ENCODE peak calls at places on chromosome 7, in four cellular contexts. Z is A549, B is HepG2, T is K562. I is an unnamed sample.

GRCh38 chr7:121397346-121397745 is 1.2 kb upstream of the FAM3C start:
- DNase-seq in Z (no peak), T (no peak), B (no peak), I (no peak)

GRCh38 chr7:1675673-1676549 is 5.8 kb downstream of the ELFN1 start:
- DNase-seq in Z (no peak), B (no peak), T (no peak), I (no peak)

GRCh38 chr7:92631067-92631829 is 41.1 kb upstream of the FAM133B start:
- DNase-seq in T (peak), B (no peak), Z (no peak), I (no peak)

GRCh38 chr7:103934508-103934907 is 55.0 kb downstream of the RELN start:
- DNase-seq in B (no peak), Z (no peak), T (no peak), I (no peak)

GRCh38 chr7:111010833-111011232 is 80.1 kb upstream of the LRRN3 start:
- DNase-seq in B (no peak), T (no peak), Z (no peak), I (no peak)

GRCh38 chr7:68438811-68439210 is 1159.5 kb upstream of the AUTS2 start:
- DNase-seq in T (no peak), Z (no peak), B (no peak), I (no peak)

GRCh38 chr7:16739863-16740622 is 13.5 kb upstream of the TSPAN13 start:
- DNase-seq in T (peak), B (no peak), Z (peak), I (peak)

GRCh38 chr7:105734233-105734632 is 142.2 kb downstream of the ATXN7L1 start:
- DNase-seq in T (peak), Z (no peak), B (peak), I (peak)

GRCh38 chr7:66145404-66145843 is 30.8 kb downstream of the CRCP start:
- DNase-seq in Z (no peak), B (no peak), T (no peak), I (peak)

GRCh38 chr7:5699467-5699866 is 82.0 kb downstream of the RNF216 start:
- DNase-seq in T (no peak), Z (no peak), B (no peak), I (peak)

GRCh38 chr7:135509589-135509838 is 388 bp downstream of the CNOT4 start:
- DNase-seq in T (peak), B (no peak), Z (no peak), I (peak)

GRCh38 chr7:2633538-2634264 is 1.9 kb downstream of the TTYH3 start:
- DNase-seq in B (peak), Z (peak), T (peak), I (peak)

GRCh38 chr7:130483036-130483435 is 8.8 kb upstream of the MEST start:
- DNase-seq in Z (no peak), B (no peak), T (no peak), I (no peak)

GRCh38 chr7:55898287-55898686 is 11.0 kb downstream of the ZNF713 start:
- DNase-seq in Z (no peak), B (no peak), T (no peak), I (no peak)

GRCh38 chr7:67267914-67268313 is 271.3 kb downstream of the TYW1 start:
- DNase-seq in Z (no peak), T (no peak), B (no peak), I (no peak)

GRCh38 chr7:51019231-51019844 is 236.6 kb upstream of the GRB10 start:
- DNase-seq in B (no peak), T (no peak), Z (no peak), I (peak)

GRCh38 chr7:157061979-157062378 is 51.5 kb upstream of the MNX1 start:
- DNase-seq in B (no peak), T (no peak), Z (no peak), I (no peak)

GRCh38 chr7:69677905-69678793 is 79.9 kb downstream of the AUTS2 start:
- DNase-seq in B (no peak), Z (no peak), T (no peak), I (no peak)

GRCh38 chr7:110372685-110373084 is 718.2 kb upstream of the LRRN3 start:
- DNase-seq in Z (no peak), B (no peak), T (no peak), I (no peak)

GRCh38 chr7:100369105-100369504 is 4.2 kb upstream of the PILRA start:
- DNase-seq in B (no peak), Z (no peak), T (peak), I (no peak)

GRCh38 chr7:100367251-100367620 is 6.1 kb upstream of the PILRA start:
- DNase-seq in B (no peak), Z (no peak), T (no peak), I (no peak)

GRCh38 chr7:100367676-100368613 is 5.3 kb upstream of the PILRA start:
- DNase-seq in Z (no peak), B (no peak), T (no peak), I (no peak)

GRCh38 chr7:100364480-100364879 is 6.6 kb downstream of the PILRB start:
- DNase-seq in T (no peak), B (no peak), Z (no peak), I (no peak)

GRCh38 chr7:100366411-100367250 is 6.7 kb upstream of the PILRA start:
- DNase-seq in T (peak), Z (no peak), B (no peak), I (no peak)
- TF ChIP-seq POLR2A in T (peak), Z (no peak), B (no peak), I (no peak)

GRCh38 chr7:117097860-117098259 is 144.6 kb downstream of the ST7 start:
- DNase-seq in Z (no peak), T (no peak), B (peak), I (no peak)
- TF ChIP-seq MAZ in Z (no peak), T (no peak), B (no peak), I (no peak)

GRCh38 chr7:22632674-22633073 is 94.3 kb upstream of the IL6 start:
- DNase-seq in Z (no peak), B (no peak), T (no peak), I (no peak)
- TF ChIP-seq POLR2A in Z (no peak), B (no peak), T (no peak), I (no peak)

DNA sequence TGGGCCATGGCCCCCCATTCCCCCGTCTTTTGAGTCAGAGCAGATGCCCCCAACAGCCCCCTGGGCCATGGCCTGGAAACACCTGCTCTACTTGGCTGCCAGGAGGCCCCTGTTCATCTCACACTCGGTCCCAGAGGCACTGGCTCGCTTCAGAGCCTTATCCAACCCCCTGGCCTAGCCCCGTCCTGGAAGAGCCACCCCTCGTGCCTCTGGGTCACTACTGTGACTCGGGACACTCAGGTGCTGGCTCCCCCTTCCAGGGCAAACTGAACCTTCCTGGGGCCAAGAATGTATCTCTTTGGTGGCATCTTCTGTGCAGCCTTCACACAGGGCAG is 7.0 kb downstream of the POLR2J start:
- DNase-seq in Z (no peak), B (no peak), T (no peak), I (no peak)
- TF ChIP-seq MAZ in Z (no peak), B (no peak), T (no peak), I (no peak)

GRCh38 chr7:87059525-87060287 is at the start of gene ELAPOR2:
- DNase-seq in T (peak), B (peak), Z (peak), I (peak)
- TF ChIP-seq POLR2A in T (peak), B (no peak), Z (no peak), I (no peak)

GRCh38 chr7:116180302-116180701 is 30.0 kb upstream of the TES start:
- DNase-seq in T (peak), B (peak), Z (peak), I (peak)
- TF ChIP-seq MAZ in T (peak), B (no peak), Z (no peak), I (no peak)

DNA sequence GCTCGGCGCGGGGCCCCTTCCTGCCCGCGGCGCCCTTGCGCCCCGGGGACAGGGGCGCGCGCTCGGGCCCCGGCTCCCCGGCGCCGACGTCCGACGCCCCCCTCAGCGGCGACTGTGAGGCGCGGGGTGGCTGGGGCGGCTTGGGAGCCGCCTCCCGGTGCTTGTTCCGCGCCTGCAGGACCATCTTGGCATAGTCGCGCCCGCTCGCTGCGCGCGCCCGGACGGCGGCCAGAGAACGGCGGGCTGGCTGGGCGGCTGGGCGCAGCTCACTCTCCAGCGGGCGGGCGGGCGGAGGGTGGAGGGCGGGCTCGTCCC is at the start of gene DPY19L1:
- DNase-seq in B (no peak), Z (no peak), T (no peak), I (no peak)
- TF ChIP-seq POLR2A in B (peak), Z (peak), T (no peak), I (peak)

GRCh38 chr7:27095050-27095896 is 527 bp downstream of the HOXA1 start:
- DNase-seq in Z (no peak), T (no peak), B (no peak), I (peak)

GRCh38 chr7:27095897-27096755 is at the start of gene HOXA1:
- DNase-seq in B (peak), Z (peak), T (peak), I (peak)

GRCh38 chr7:27097686-27098492 is 2.1 kb upstream of the HOXA1 start:
- DNase-seq in Z (no peak), T (no peak), B (no peak), I (peak)

GRCh38 chr7:27098493-27099223 is 2.9 kb upstream of the HOXA1 start:
- DNase-seq in Z (no peak), T (no peak), B (no peak), I (peak)

DNA sequence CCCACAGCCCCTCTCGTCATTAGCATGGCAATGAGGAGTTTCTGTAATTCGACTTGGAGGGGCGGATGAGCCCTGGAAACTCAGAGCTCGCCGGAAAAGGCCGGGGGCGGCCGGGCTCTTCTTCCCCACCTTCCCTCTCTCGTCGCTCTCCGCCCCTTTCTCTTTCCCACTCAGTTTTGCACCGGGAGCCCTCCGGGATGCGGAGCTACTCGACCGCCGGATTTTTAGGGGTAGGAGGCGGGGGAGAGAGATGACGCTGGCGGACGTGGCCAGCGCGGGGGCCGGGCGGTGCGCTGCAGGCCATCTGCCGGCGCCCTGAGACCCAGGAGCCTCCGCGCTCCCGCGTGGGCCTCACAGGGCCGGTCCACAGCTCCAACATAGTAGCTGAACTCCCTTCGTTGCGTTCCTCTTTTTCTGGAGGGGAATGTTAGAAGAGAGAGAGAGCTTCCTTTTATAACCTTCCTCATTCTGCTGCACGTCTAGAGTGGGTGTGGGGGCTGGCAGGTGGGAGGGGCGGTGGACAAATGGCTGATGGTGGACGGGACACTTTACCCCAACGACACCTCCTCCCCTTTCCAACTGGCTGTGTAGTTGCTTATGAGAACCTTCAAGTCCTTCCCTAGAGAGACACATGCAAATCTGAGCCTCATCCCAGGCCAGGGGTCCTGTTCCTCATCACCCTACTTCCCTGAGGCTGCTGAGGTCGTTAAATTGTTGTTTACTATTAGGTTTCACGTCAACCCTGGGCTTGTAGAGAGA is 1.1 kb upstream of the HOXA1 start:
- DNase-seq in B (no peak), Z (no peak), T (no peak), I (peak)
- TF ChIP-seq MAZ in B (no peak), Z (no peak), T (no peak), I (peak)

GRCh38 chr7:139339698-139340036 is 1.5 kb upstream of the FMC1 start:
- DNase-seq in T (peak), Z (no peak), B (no peak), I (no peak)

GRCh38 chr7:139341776-139342244 is 673 bp downstream of the FMC1 start:
- DNase-seq in T (no peak), B (no peak), Z (no peak), I (no peak)

GRCh38 chr7:139340808-139341057 is 404 bp upstream of the FMC1 start:
- DNase-seq in Z (no peak), T (no peak), B (no peak), I (no peak)

GRCh38 chr7:139340037-139340807 is 915 bp upstream of the FMC1 start:
- DNase-seq in T (peak), B (peak), Z (peak), I (peak)

GRCh38 chr7:139341058-139341775 is at the start of gene FMC1:
- DNase-seq in T (peak), B (peak), Z (peak), I (peak)
- TF ChIP-seq POLR2A in T (peak), B (peak), Z (peak), I (peak)